ENCODE peak calls at places on chromosomes 1 and 21, in ten cellular contexts. H is prostate gland, L is astrocyte of the spinal cord, P is mucosa of descending colon, I is mesothelial cell of epicardium, M is progenitor cell of endocrine pancreas, U is uterus, G is esophagus squamous epithelium, K is AG10803, J is neural crest cell. V is an unnamed sample.

GRCh38 chr1:21290546-21290944 is 282 bp upstream of the ECE1 start:
- DNase-seq in H (no peak), L (no peak), P (no peak), I (no peak), M (no peak), U (no peak), G (no peak), K (no peak), J (no peak), V (no peak)

GRCh38 chr1:234069760-234070159 is 165.3 kb downstream of the SLC35F3 start:
- DNase-seq in H (no peak), L (no peak), P (no peak), I (no peak), M (no peak), U (no peak), G (no peak), K (no peak), J (no peak), V (no peak)

GRCh38 chr1:50880373-50880772 is 79.7 kb downstream of the FAF1 start:
- DNase-seq in H (no peak), L (no peak), P (no peak), I (no peak), M (no peak), U (no peak), G (no peak), K (peak; percentile 22), J (no peak), V (no peak)

GRCh38 chr1:54989473-54989872 is 9.0 kb downstream of the TMEM61 start:
- DNase-seq in H (no peak), L (no peak), P (peak; percentile 76), I (no peak), M (no peak), U (no peak), G (no peak), K (no peak), J (no peak), V (no peak)

GRCh38 chr1:8089535-8090228 is 63.6 kb upstream of the ERRFI1 start:
- DNase-seq in H (no peak), L (peak; percentile 46), P (no peak), I (no peak), M (no peak), U (no peak), G (no peak), K (peak; percentile 46), J (no peak), V (no peak)

GRCh38 chr1:61642475-61643232 is 82.3 kb downstream of the TM2D1 start:
- DNase-seq in H (no peak), L (no peak), P (no peak), I (no peak), M (no peak), U (no peak), G (no peak), K (no peak), J (no peak), V (no peak)

GRCh38 chr1:55185832-55186231 is 29.3 kb downstream of the USP24 start:
- DNase-seq in H (no peak), L (no peak), P (no peak), I (no peak), M (no peak), U (no peak), G (no peak), K (no peak), J (no peak), V (no peak)

GRCh38 chr1:182242641-182243040 is 148.9 kb downstream of the GLUL start:
- DNase-seq in H (no peak), L (no peak), P (no peak), I (no peak), M (no peak), U (no peak), G (no peak), K (no peak), J (no peak), V (no peak)

GRCh38 chr21:15058718-15059316 is 6.0 kb downstream of the NRIP1 start:
- DNase-seq in H (no peak), L (peak; percentile 81), P (no peak), I (no peak), M (no peak), U (no peak), G (no peak), K (peak; percentile 50), J (no peak), V (no peak)

GRCh38 chr1:48109390-48110009 is 112.3 kb upstream of the TRABD2B start:
- DNase-seq in H (peak; percentile 37), L (peak; percentile 62), P (no peak), I (no peak), M (no peak), U (no peak), G (no peak), K (peak; percentile 61), J (peak; percentile 29), V (no peak)

GRCh38 chr1:179883040-179883501 is 986 bp downstream of the TOR1AIP1 start:
- DNase-seq in H (peak; percentile 9), L (no peak), P (no peak), I (no peak), M (no peak), U (no peak), G (no peak), K (no peak), J (no peak), V (no peak)

GRCh38 chr1:230922620-230923019 is 54.3 kb upstream of the C1orf198 start:
- DNase-seq in H (no peak), L (no peak), P (no peak), I (no peak), M (no peak), U (no peak), G (no peak), K (no peak), J (no peak), V (no peak)
- TF ChIP-seq CTCF in H (no peak), L (no peak), P (no peak), I (no peak), M (no peak), U (no peak), G (no peak), K (peak; percentile 5), J (no peak), V (no peak)

DNA sequence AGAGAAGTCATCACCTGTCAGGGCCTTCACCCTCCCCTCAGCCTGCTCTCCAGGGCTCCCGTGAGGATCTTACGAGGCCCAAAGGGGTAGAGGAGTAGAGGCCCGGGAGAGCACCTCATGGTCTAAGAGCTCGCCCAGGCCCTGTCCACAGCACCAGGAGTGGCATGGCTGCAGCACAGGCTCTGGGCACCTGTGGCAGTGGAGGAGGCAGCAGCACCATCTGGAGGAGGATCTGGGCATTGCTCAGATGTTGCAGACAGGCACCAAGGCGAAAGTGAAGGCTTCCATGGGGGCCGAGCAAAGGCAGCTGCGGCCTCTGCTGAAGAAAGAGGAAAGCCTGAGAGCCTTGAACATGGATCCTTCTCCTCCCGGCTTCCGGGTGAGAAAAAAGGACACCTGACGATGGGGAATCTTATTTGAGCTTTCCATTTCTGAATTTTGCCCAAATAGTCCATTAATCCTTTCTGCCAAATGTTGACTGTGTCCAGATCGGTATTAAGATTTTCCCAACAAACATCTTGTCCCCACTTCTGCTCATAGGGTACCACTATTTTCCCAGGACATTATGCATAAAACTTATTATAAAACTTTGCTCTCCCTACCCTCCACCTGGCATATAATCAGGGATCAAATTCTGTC is 604.7 kb downstream of the PTPRC start:
- DNase-seq in H (no peak), L (peak; percentile 32), P (peak; percentile 58), I (no peak), M (no peak), U (no peak), G (no peak), K (peak; percentile 17), J (peak; percentile 53), V (peak; percentile 74)
- TF ChIP-seq CTCF in H (no peak), L (peak; percentile 77), P (peak; percentile 27), I (no peak), M (peak; percentile 40), U (no peak), G (peak; percentile 40), K (peak; percentile 65), J (peak; percentile 61), V (peak; percentile 85)

GRCh38 chr1:156123356-156124196 is 9.1 kb downstream of the LMNA start:
- DNase-seq in H (peak; percentile 95), L (peak; percentile 99), P (peak; percentile 94), I (peak; percentile 71), M (no peak), U (peak; percentile 97), G (peak; percentile 65), K (peak; percentile 97), J (peak; percentile 25), V (no peak)
- TF ChIP-seq CTCF in H (peak; percentile 26), L (peak; percentile 38), P (no peak), I (no peak), M (no peak), U (peak; percentile 12), G (no peak), K (peak; percentile 43), J (peak; percentile 47), V (no peak)

DNA sequence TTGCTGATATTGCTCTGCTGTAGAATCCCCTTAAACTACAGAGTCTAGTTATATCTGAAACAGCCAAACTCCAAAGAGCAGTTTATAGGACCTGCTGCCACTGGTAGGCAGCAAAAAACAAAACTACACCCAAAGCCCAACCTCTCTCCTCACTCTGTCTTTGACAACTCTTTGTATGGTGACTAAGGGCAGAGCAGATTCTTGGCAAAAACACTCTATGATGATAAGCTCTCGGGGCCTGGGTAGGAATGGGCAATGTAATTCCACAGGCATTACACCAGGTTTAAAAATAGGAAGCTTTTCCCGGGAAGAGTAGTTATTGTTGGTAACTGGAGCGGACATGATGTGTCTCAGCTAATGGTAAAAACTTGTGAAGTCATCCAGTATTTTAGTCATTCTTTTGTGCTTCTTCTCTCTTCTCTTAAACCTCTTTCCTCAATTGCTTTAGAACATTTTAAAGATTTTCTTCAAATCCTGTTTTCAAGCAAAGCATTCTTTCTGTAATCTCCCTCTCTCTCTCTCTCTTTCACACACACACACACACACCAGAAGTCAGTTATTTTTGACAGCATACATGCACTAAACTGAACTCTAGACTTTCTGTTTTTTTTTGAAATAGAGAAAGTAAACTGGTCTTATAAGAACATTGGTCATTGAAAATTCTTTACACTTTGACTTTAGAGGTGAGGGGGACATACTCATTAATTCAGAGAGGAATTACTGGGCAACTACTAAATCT is 193.5 kb downstream of the PAPPA2 start:
- DNase-seq in H (no peak), L (peak; percentile 90), P (no peak), I (no peak), M (no peak), U (peak; percentile 25), G (no peak), K (peak; percentile 93), J (no peak), V (no peak)
- TF ChIP-seq CTCF in H (no peak), L (no peak), P (no peak), I (no peak), M (no peak), U (no peak), G (no peak), K (no peak), J (no peak), V (no peak)

V was measured in natural killer cell.